ENCODE peak calls at places on chromosomes 16 and 17, in four cellular contexts. One of them, this sample, is unnamed.

GRCh38 chr17:15092762-15093161 is 172.4 kb downstream of the PMP22 start:
- DNase-seq in body of pancreas: no peak
- DNase-seq in upper lobe of right lung: no peak
- DNase-seq in sigmoid colon: no peak
- DNase-seq in this sample: no peak

GRCh38 chr17:81438024-81438664 is 42.9 kb downstream of the BAHCC1 start:
- DNase-seq in upper lobe of right lung: no peak
- DNase-seq in sigmoid colon: no peak
- DNase-seq in body of pancreas: no peak
- DNase-seq in this sample: no peak

GRCh38 chr17:13545941-13546340 is 55.8 kb downstream of the HS3ST3A1 start:
- DNase-seq in sigmoid colon: no peak
- DNase-seq in upper lobe of right lung: no peak
- DNase-seq in body of pancreas: no peak
- DNase-seq in this sample: no peak

GRCh38 chr16:80806957-80807356 is 2.6 kb upstream of the CDYL2 start:
- DNase-seq in sigmoid colon: no peak
- DNase-seq in upper lobe of right lung: no peak
- DNase-seq in body of pancreas: no peak
- DNase-seq in this sample: no peak

GRCh38 chr17:38908676-38909181 is 16.7 kb upstream of the LASP1NB start:
- DNase-seq in body of pancreas: no peak
- DNase-seq in sigmoid colon: peak; percentile 68
- DNase-seq in upper lobe of right lung: peak; percentile 61
- DNase-seq in this sample: no peak

GRCh38 chr17:5418858-5419355 is 555 bp downstream of the NUP88 start:
- DNase-seq in body of pancreas: peak; percentile 56
- DNase-seq in upper lobe of right lung: no peak
- DNase-seq in sigmoid colon: no peak
- DNase-seq in this sample: peak; percentile 79

GRCh38 chr16:57988929-57989328 is 11.5 kb downstream of the ZNF319 start:
- DNase-seq in upper lobe of right lung: no peak
- DNase-seq in body of pancreas: peak; percentile 38
- DNase-seq in sigmoid colon: peak; percentile 65
- DNase-seq in this sample: no peak

GRCh38 chr16:17101646-17102045 is 369.1 kb downstream of the XYLT1 start:
- DNase-seq in sigmoid colon: no peak
- DNase-seq in upper lobe of right lung: no peak
- DNase-seq in body of pancreas: no peak
- DNase-seq in this sample: no peak

GRCh38 chr16:89155184-89155679 is 16.3 kb upstream of the CDH15 start:
- DNase-seq in upper lobe of right lung: peak; percentile 82
- DNase-seq in body of pancreas: peak; percentile 65
- DNase-seq in sigmoid colon: peak; percentile 91
- DNase-seq in this sample: no peak

GRCh38 chr16:3282103-3282746 is 1.1 kb upstream of the ZNF263 start:
- DNase-seq in body of pancreas: no peak
- DNase-seq in sigmoid colon: no peak
- DNase-seq in upper lobe of right lung: no peak
- DNase-seq in this sample: no peak

GRCh38 chr17:6857904-6858303 is 26.4 kb upstream of the TEKT1 start:
- DNase-seq in sigmoid colon: no peak
- DNase-seq in upper lobe of right lung: no peak
- DNase-seq in body of pancreas: no peak
- DNase-seq in this sample: no peak

GRCh38 chr17:6857336-6857735 is 25.8 kb upstream of the TEKT1 start:
- DNase-seq in upper lobe of right lung: no peak
- DNase-seq in sigmoid colon: no peak
- DNase-seq in body of pancreas: no peak
- DNase-seq in this sample: no peak

GRCh38 chr17:6856054-6856453 is 24.5 kb upstream of the TEKT1 start:
- DNase-seq in body of pancreas: no peak
- DNase-seq in upper lobe of right lung: no peak
- DNase-seq in sigmoid colon: no peak
- DNase-seq in this sample: no peak

DNA sequence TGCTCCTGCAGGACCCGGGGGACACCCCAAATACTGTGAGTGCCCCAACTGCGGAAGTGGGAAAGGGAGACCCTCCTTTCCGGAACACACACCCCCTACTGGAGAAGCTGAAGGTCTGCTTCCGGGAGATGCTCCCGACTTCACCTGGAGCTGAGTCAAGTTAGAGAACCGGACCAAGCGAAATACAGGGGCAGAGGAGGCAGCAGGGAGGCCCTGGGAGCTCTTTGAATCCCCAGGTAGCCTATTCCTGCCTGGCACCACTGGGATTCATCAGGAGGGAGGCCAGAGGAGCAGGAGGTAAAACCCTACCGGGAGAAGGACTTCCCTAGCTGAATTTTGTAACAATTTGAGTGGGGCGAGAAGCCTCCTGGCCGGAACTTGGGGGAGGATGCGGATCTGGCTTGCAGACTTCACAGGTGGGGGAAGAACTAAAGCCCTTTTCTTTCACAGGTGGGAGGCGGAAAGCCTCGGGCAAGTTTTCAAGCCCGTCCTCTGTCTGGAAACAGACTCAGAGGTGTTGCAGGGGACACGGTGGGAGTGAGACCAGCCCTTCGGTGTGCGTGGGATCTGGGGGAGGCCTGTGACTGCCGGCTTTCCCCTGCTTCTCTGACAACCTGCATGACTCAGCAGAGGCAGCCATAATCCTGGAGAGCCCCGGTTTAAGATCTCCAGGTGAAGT is 22.4 kb upstream of the TEKT1 start:
- DNase-seq in body of pancreas: peak; percentile 23
- DNase-seq in upper lobe of right lung: no peak
- DNase-seq in sigmoid colon: no peak
- DNase-seq in this sample: no peak
- TF ChIP-seq CTCF in body of pancreas: peak; percentile 20
- TF ChIP-seq CTCF in upper lobe of right lung: peak; percentile 19
- TF ChIP-seq CTCF in sigmoid colon: no peak
- TF ChIP-seq CTCF in this sample: peak; percentile 50

DNA sequence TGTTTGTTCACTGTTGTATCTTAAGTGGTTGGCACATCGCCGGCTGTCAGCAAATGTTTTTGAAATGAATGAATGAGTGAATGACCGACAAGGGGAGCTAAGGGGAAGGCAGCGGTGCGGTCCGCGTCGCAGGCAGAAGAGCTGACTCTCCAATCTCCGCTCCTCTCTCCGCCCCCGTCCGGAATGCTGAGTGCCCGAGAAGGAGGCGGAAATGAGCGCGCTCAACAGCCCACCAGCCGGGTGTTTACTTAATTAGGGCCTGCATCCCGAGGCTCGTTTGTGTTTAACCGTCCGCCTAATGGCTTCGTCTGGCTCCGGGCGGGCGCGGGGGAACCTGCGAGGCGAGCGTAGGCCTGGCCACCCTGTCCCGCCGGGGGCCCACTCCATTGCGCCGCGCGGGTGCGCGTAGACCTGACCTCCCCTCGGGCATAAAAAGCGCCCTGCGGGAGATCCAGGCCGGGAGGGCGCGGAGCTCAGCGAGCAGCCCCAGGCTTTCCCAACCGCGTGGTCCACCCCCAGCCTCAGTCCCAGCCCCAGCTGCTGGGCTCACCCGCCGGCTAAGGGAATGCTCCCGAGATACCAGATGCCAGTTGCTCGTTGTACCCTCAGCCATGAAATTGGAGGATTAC is 2.6 kb upstream of the CDH3 start:
- DNase-seq in upper lobe of right lung: peak; percentile 84
- DNase-seq in body of pancreas: peak; percentile 10
- DNase-seq in sigmoid colon: no peak
- DNase-seq in this sample: no peak
- H3K4me3 ChIP-seq in upper lobe of right lung: peak overlapping the region; percentile 21
- H3K4me3 ChIP-seq in body of pancreas: no peak overlapping the region
- H3K4me3 ChIP-seq in sigmoid colon: no peak overlapping the region
- H3K4me3 ChIP-seq in this sample: peak overlapping the region; percentile 36

GRCh38 chr16:86609115-86609514 is 30.8 kb downstream of the FOXL1 start:
- DNase-seq in sigmoid colon: no peak
- DNase-seq in upper lobe of right lung: no peak
- DNase-seq in body of pancreas: no peak
- DNase-seq in this sample: peak; percentile 85

GRCh38 chr16:86605950-86606349 is 27.6 kb downstream of the FOXL1 start:
- DNase-seq in sigmoid colon: no peak
- DNase-seq in body of pancreas: no peak
- DNase-seq in upper lobe of right lung: no peak
- DNase-seq in this sample: no peak

GRCh38 chr16:86610779-86611516 is 32.6 kb downstream of the FOXL1 start:
- DNase-seq in sigmoid colon: no peak
- DNase-seq in body of pancreas: no peak
- DNase-seq in upper lobe of right lung: no peak
- DNase-seq in this sample: no peak

GRCh38 chr16:86609661-86610060 is 31.3 kb downstream of the FOXL1 start:
- DNase-seq in sigmoid colon: no peak
- DNase-seq in upper lobe of right lung: no peak
- DNase-seq in body of pancreas: no peak
- DNase-seq in this sample: no peak

GRCh38 chr16:86608301-86608747 is 30.0 kb downstream of the FOXL1 start:
- DNase-seq in body of pancreas: no peak
- DNase-seq in upper lobe of right lung: no peak
- DNase-seq in sigmoid colon: no peak
- DNase-seq in this sample: no peak
- TF ChIP-seq CTCF in body of pancreas: no peak
- TF ChIP-seq CTCF in upper lobe of right lung: no peak
- TF ChIP-seq CTCF in sigmoid colon: no peak
- TF ChIP-seq CTCF in this sample: no peak

GRCh38 chr17:35588196-35588920 is 1.2 kb downstream of the AP2B1 start:
- DNase-seq in body of pancreas: no peak
- DNase-seq in upper lobe of right lung: no peak
- DNase-seq in sigmoid colon: no peak
- DNase-seq in this sample: peak; percentile 68
- H3K4me3 ChIP-seq in body of pancreas: no peak overlapping the region
- H3K4me3 ChIP-seq in upper lobe of right lung: peak overlapping the region; percentile 95
- H3K4me3 ChIP-seq in sigmoid colon: peak overlapping the region; percentile 87
- H3K4me3 ChIP-seq in this sample: peak overlapping the region; percentile 100

This sample was measured in epithelial cell of proximal tubule.